ENCODE peak calls at places on chromosome 7, in nine cellular contexts. Q is GM23248, J is neural progenitor cell, H is OCI-LY7, K is PC-3, C is MM.1S, G is SK-N-SH, N is GM23338, O is HCT116. F is an unnamed sample.

GRCh38 chr7:17269345-17270221 is 28.9 kb upstream of the AHR start:
- DNase-seq in Q (no peak), J (no peak), H (peak; percentile 5), K (no peak), C (no peak), G (no peak), N (no peak), O (no peak), F (no peak)

GRCh38 chr7:79452032-79452494 is 1.4 kb downstream of the MAGI2 start:
- DNase-seq in Q (peak; percentile 95), J (peak; percentile 82), H (no peak), K (no peak), C (no peak), G (peak; percentile 91), N (peak; percentile 85), O (no peak), F (peak; percentile 93)

GRCh38 chr7:44059219-44060090 is 5.9 kb downstream of the PGAM2 start:
- DNase-seq in Q (no peak), J (no peak), H (no peak), K (no peak), C (no peak), G (no peak), N (no peak), O (no peak), F (no peak)

GRCh38 chr7:20164420-20165145 is 52.6 kb downstream of the MACC1 start:
- DNase-seq in Q (peak; percentile 76), J (no peak), H (no peak), K (no peak), C (no peak), G (no peak), N (no peak), O (no peak), F (no peak)

GRCh38 chr7:98110249-98111022 is 3.8 kb downstream of the LMTK2 start:
- DNase-seq in Q (no peak), J (peak; percentile 30), H (no peak), K (no peak), C (no peak), G (peak; percentile 52), N (peak; percentile 53), O (no peak), F (peak; percentile 64)

GRCh38 chr7:2109936-2110585 is 122.7 kb downstream of the MAD1L1 start:
- DNase-seq in Q (peak; percentile 97), J (no peak), H (peak; percentile 92), K (peak; percentile 97), C (no peak), G (no peak), N (no peak), O (peak; percentile 94), F (peak; percentile 49)

GRCh38 chr7:13132314-13132713 is 444.9 kb downstream of the ARL4A start:
- DNase-seq in Q (no peak), J (no peak), H (no peak), K (no peak), C (no peak), G (no peak), N (no peak), O (no peak), F (no peak)

GRCh38 chr7:129089521-129090212 is 34.8 kb upstream of the TNPO3 start:
- DNase-seq in Q (peak; percentile 15), J (no peak), H (peak; percentile 58), K (no peak), C (peak; percentile 82), G (no peak), N (no peak), O (no peak), F (no peak)

GRCh38 chr7:96832107-96832506 is 122.5 kb upstream of the SEM1 start:
- DNase-seq in Q (no peak), J (no peak), H (no peak), K (no peak), C (no peak), G (no peak), N (no peak), O (no peak), F (no peak)

GRCh38 chr7:16028103-16028502 is 341.6 kb upstream of the MEOX2 start:
- DNase-seq in Q (peak; percentile 92), J (no peak), H (no peak), K (peak; percentile 54), C (no peak), G (no peak), N (peak; percentile 11), O (no peak), F (no peak)

GRCh38 chr7:22587322-22587721 is 87.3 kb upstream of the STEAP1B start:
- DNase-seq in Q (peak; percentile 54), J (no peak), H (no peak), K (no peak), C (no peak), G (no peak), N (no peak), O (no peak), F (no peak)

GRCh38 chr7:100983451-100984187 is 14.3 kb downstream of the MUC12 start:
- DNase-seq in Q (peak; percentile 93), J (no peak), H (no peak), K (peak; percentile 87), C (no peak), G (no peak), N (no peak), O (peak; percentile 6), F (peak; percentile 70)

GRCh38 chr7:84981038-84981601 is 205.7 kb downstream of the SEMA3D start:
- DNase-seq in Q (peak; percentile 15), J (no peak), H (no peak), K (no peak), C (no peak), G (no peak), N (no peak), O (no peak), F (no peak)

GRCh38 chr7:24716480-24717246 is 40.6 kb downstream of the GSDME start:
- DNase-seq in Q (no peak), J (no peak), H (no peak), K (no peak), C (no peak), G (no peak), N (no peak), O (no peak), F (no peak)

GRCh38 chr7:127447326-127447945 is 54.9 kb upstream of the ZNF800 start:
- DNase-seq in Q (peak; percentile 65), J (peak; percentile 49), H (peak; percentile 82), K (peak; percentile 65), C (peak; percentile 95), G (peak; percentile 42), N (peak; percentile 94), O (peak; percentile 74), F (no peak)

GRCh38 chr7:101138149-101138870 is 11.4 kb downstream of the SERPINE1 start:
- DNase-seq in Q (peak; percentile 97), J (peak; percentile 74), H (peak; percentile 55), K (peak; percentile 97), C (peak; percentile 64), G (peak; percentile 88), N (peak; percentile 78), O (peak; percentile 97), F (peak; percentile 93)

GRCh38 chr7:30548762-30549344 is 44.2 kb upstream of the GGCT start:
- DNase-seq in Q (peak; percentile 83), J (peak; percentile 90), H (peak; percentile 61), K (peak; percentile 84), C (peak; percentile 20), G (peak; percentile 77), N (peak; percentile 95), O (peak; percentile 52), F (peak; percentile 87)

GRCh38 chr7:120735791-120736190 is 122.2 kb downstream of the TSPAN12 start:
- DNase-seq in Q (no peak), J (no peak), H (no peak), K (no peak), C (no peak), G (no peak), N (no peak), O (no peak), F (no peak)

GRCh38 chr7:140697447-140698143 is 1.1 kb downstream of the NDUFB2 start:
- DNase-seq in Q (peak; percentile 81), J (no peak), H (no peak), K (no peak), C (no peak), G (no peak), N (no peak), O (no peak), F (no peak)

GRCh38 chr7:16345979-16346958 is 75.1 kb downstream of the CRPPA start:
- DNase-seq in Q (peak; percentile 87), J (no peak), H (no peak), K (peak; percentile 88), C (peak; percentile 61), G (no peak), N (peak; percentile 3), O (peak; percentile 44), F (no peak)

GRCh38 chr7:33129806-33130153 is 416 bp downstream of the BBS9 start:
- DNase-seq in Q (peak; percentile 42), J (no peak), H (peak; percentile 3), K (no peak), C (no peak), G (no peak), N (no peak), O (no peak), F (peak; percentile 12)

GRCh38 chr7:104299323-104299722 is 29.1 kb upstream of the LHFPL3 start:
- DNase-seq in Q (no peak), J (peak; percentile 4), H (no peak), K (no peak), C (no peak), G (no peak), N (no peak), O (no peak), F (no peak)

GRCh38 chr7:49091519-49091918 is 167.2 kb downstream of the CDC14C start:
- DNase-seq in Q (no peak), J (no peak), H (no peak), K (no peak), C (peak; percentile 37), G (no peak), N (no peak), O (no peak), F (no peak)

GRCh38 chr7:158329686-158330085 is 257.9 kb downstream of the PTPRN2 start:
- DNase-seq in Q (no peak), J (no peak), H (no peak), K (no peak), C (peak; percentile 14), G (no peak), N (no peak), O (no peak), F (no peak)
- TF ChIP-seq EZH2phosphoT487 in Q (no peak), J (no peak), H (no peak), K (no peak), C (no peak), G (no peak), N (no peak), O (no peak), F (no peak)

GRCh38 chr7:87369216-87369615 is 23.8 kb downstream of the CROT start:
- DNase-seq in Q (no peak), J (no peak), H (no peak), K (no peak), C (peak; percentile 34), G (no peak), N (no peak), O (no peak), F (no peak)
- TF ChIP-seq EZH2phosphoT487 in Q (no peak), J (no peak), H (no peak), K (no peak), C (no peak), G (no peak), N (no peak), O (no peak), F (no peak)

GRCh38 chr7:65397730-65398142 is 24.1 kb downstream of the ZNF92 start:
- DNase-seq in Q (no peak), J (no peak), H (no peak), K (peak; percentile 55), C (no peak), G (no peak), N (peak; percentile 60), O (no peak), F (peak; percentile 55)
- TF ChIP-seq EZH2phosphoT487 in Q (no peak), J (no peak), H (no peak), K (no peak), C (no peak), G (no peak), N (no peak), O (no peak), F (no peak)

GRCh38 chr7:54757711-54758110 is 1.3 kb downstream of the SEC61G start:
- DNase-seq in Q (peak; percentile 20), J (no peak), H (no peak), K (no peak), C (no peak), G (no peak), N (no peak), O (no peak), F (no peak)
- TF ChIP-seq EZH2phosphoT487 in Q (no peak), J (no peak), H (no peak), K (no peak), C (no peak), G (no peak), N (no peak), O (no peak), F (no peak)

F was measured in hepatocyte.